ENCODE peak calls at places on chromosome 19, in nine cellular contexts. E is fibroblast of the aortic adventitia; S is CD8-positive, alpha-beta T cell; C is A549; W is epithelial cell of esophagus; X is K562; G is left ventricle myocardium inferior; T is progenitor cell of endocrine pancreas; B is AG04450. R is an unnamed sample.

GRCh38 chr19:40600086-40600917 is 867 bp upstream of the LTBP4 start:
- DNase-seq in E (no peak), S (no peak), C (no peak), W (no peak), X (no peak), G (peak; percentile 60), T (no peak), B (no peak), R (no peak)

GRCh38 chr19:46860846-46861690 is at the start of gene ARHGAP35:
- DNase-seq in E (no peak), S (peak; percentile 58), C (no peak), W (peak; percentile 85), X (peak; percentile 92), G (no peak), T (no peak), B (no peak), R (peak; percentile 68)

GRCh38 chr19:42433503-42434260 is 6.5 kb upstream of the LIPE start:
- DNase-seq in E (peak; percentile 52), S (peak; percentile 32), C (peak; percentile 90), W (peak; percentile 63), X (peak; percentile 72), G (peak; percentile 85), T (peak; percentile 52), B (no peak), R (no peak)

GRCh38 chr19:29546583-29547190 is 20.9 kb downstream of the VSTM2B start:
- DNase-seq in E (no peak), S (no peak), C (no peak), W (no peak), X (no peak), G (no peak), T (no peak), B (no peak), R (no peak)

GRCh38 chr19:41958367-41959055 is 610 bp downstream of the RABAC1 start:
- DNase-seq in E (peak; percentile 53), S (peak; percentile 55), C (peak; percentile 87), W (peak; percentile 82), X (peak; percentile 86), G (peak; percentile 85), T (peak; percentile 71), B (peak; percentile 13), R (peak; percentile 29)

GRCh38 chr19:42064432-42064831 is 5.6 kb downstream of the GRIK5 start:
- DNase-seq in E (no peak), S (no peak), C (no peak), W (no peak), X (no peak), G (no peak), T (no peak), B (no peak), R (no peak)

GRCh38 chr19:8585894-8586750 is 8.9 kb upstream of the MYO1F start:
- DNase-seq in E (no peak), S (peak; percentile 28), C (peak; percentile 61), W (no peak), X (peak; percentile 79), G (peak; percentile 42), T (peak; percentile 51), B (no peak), R (no peak)

GRCh38 chr19:13172335-13173128 is 22.3 kb downstream of the IER2 start:
- DNase-seq in E (peak; percentile 78), S (peak; percentile 47), C (peak; percentile 91), W (peak; percentile 84), X (peak; percentile 67), G (peak; percentile 77), T (no peak), B (no peak), R (no peak)

GRCh38 chr19:19111967-19112580 is 26.2 kb downstream of the TMEM161A start:
- DNase-seq in E (no peak), S (no peak), C (no peak), W (no peak), X (no peak), G (no peak), T (no peak), B (no peak), R (no peak)

GRCh38 chr19:19115954-19116353 is 22.3 kb downstream of the TMEM161A start:
- DNase-seq in E (peak; percentile 8), S (peak; percentile 16), C (peak; percentile 37), W (no peak), X (peak; percentile 68), G (no peak), T (no peak), B (no peak), R (no peak)

GRCh38 chr19:19111138-19111835 is 27.0 kb downstream of the TMEM161A start:
- DNase-seq in E (no peak), S (no peak), C (no peak), W (no peak), X (no peak), G (no peak), T (no peak), B (no peak), R (no peak)

GRCh38 chr19:19110410-19111137 is 27.7 kb downstream of the TMEM161A start:
- DNase-seq in E (no peak), S (no peak), C (peak; percentile 10), W (peak; percentile 22), X (no peak), G (no peak), T (peak; percentile 39), B (no peak), R (no peak)

GRCh38 chr19:19113040-19113541 is 25.2 kb downstream of the TMEM161A start:
- DNase-seq in E (peak; percentile 30), S (no peak), C (peak; percentile 16), W (peak; percentile 17), X (peak; percentile 63), G (no peak), T (no peak), B (peak; percentile 46), R (no peak)
- TF ChIP-seq CTCF in E (peak; percentile 8), S (no peak), C (no peak), W (no peak), X (peak; percentile 69), G (no peak), T (no peak), B (peak; percentile 28), R (no peak)

GRCh38 chr19:30649934-30650614 is 277.9 kb downstream of the ZNF536 start:
- DNase-seq in E (peak; percentile 64), S (no peak), C (peak; percentile 72), W (peak; percentile 54), X (peak; percentile 50), G (no peak), T (no peak), B (no peak), R (peak; percentile 22)

GRCh38 chr19:30646806-30647205 is 274.6 kb downstream of the ZNF536 start:
- DNase-seq in E (no peak), S (no peak), C (no peak), W (no peak), X (no peak), G (no peak), T (no peak), B (no peak), R (no peak)

GRCh38 chr19:30647891-30648290 is 275.7 kb downstream of the ZNF536 start:
- DNase-seq in E (no peak), S (no peak), C (no peak), W (no peak), X (no peak), G (no peak), T (no peak), B (no peak), R (no peak)

GRCh38 chr19:30649149-30649548 is 277.0 kb downstream of the ZNF536 start:
- DNase-seq in E (no peak), S (no peak), C (no peak), W (no peak), X (no peak), G (no peak), T (no peak), B (no peak), R (no peak)

GRCh38 chr19:30648321-30648720 is 276.1 kb downstream of the ZNF536 start:
- DNase-seq in E (no peak), S (no peak), C (no peak), W (no peak), X (no peak), G (no peak), T (no peak), B (no peak), R (no peak)
- TF ChIP-seq CTCF in E (no peak), S (no peak), C (no peak), W (no peak), X (no peak), G (no peak), T (peak; percentile 11), B (no peak), R (no peak)

GRCh38 chr19:47996230-47996727 is 1.8 kb downstream of the ELSPBP1 start:
- DNase-seq in E (no peak), S (no peak), C (no peak), W (no peak), X (no peak), G (no peak), T (no peak), B (no peak), R (no peak)

GRCh38 chr19:47991191-47991808 is 670 bp downstream of the BSPH1 start:
- DNase-seq in E (no peak), S (no peak), C (no peak), W (no peak), X (no peak), G (no peak), T (no peak), B (no peak), R (no peak)

GRCh38 chr19:47994209-47994802 is at the start of gene ELSPBP1:
- DNase-seq in E (no peak), S (no peak), C (no peak), W (no peak), X (no peak), G (no peak), T (no peak), B (no peak), R (no peak)

DNA sequence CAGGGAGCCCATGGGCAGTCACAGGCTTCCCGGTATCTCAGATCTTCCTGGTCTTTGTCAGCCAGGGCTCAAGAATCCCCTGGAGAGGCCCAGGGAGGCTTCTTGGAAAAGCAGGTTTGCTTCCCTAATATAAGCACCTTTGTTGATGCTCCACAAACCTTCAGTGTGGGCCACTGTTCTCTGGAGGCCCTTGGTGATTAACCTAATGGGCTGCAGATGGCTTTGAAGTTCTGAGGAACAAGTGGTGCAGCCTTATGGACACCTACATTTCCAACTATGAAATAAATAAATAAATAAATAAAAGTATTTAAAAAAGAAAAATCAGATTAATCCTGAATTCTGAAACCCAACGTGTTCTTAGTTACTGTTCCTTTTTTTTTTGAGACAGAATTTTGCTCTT is at the start of gene BSPH1:
- DNase-seq in E (no peak), S (no peak), C (no peak), W (no peak), X (no peak), G (no peak), T (no peak), B (no peak), R (no peak)
- TF ChIP-seq CTCF in E (no peak), S (no peak), C (no peak), W (no peak), X (no peak), G (no peak), T (no peak), B (no peak), R (no peak)

DNA sequence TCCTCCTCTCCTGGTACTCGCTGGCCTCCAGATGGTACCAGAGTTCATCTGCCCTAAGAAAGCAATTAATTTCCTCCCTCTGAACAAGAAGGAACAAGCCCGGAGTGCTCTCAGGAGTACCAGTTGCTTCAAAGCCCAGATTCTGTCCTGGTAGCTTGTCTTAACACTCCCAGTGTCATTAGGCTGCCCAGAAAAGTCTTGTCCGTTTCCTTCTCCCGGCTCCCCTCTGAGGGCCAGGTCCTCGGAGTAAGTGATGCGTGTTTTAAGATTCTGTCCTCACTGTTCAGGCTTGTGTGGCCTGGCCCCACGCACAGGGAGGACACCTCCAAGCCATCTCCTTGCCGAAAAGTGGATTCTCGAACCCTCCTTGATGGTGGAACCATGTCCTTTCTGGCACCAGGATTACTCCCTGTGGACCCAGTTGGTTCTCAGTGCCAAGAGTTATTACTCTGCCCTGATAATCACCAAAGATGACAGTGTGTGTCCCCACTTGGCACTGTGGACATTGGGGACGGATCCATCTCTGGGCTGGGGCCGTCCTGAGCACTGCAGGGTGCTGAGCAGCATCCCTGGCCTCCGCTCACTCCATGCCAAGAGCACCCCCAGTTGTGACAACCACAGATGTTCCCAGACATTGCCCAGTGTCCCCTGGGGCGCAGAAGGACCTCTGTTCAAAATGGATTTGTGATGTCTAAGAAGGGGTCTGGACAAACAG is 52.5 kb downstream of the RFX2 start:
- DNase-seq in E (no peak), S (no peak), C (no peak), W (no peak), X (no peak), G (no peak), T (no peak), B (no peak), R (no peak)
- TF ChIP-seq CTCF in E (no peak), S (no peak), C (no peak), W (no peak), X (no peak), G (no peak), T (no peak), B (no peak), R (peak; percentile 32)

R was measured in AG09319.